ENCODE peak calls at places on chromosomes 11 and 22, in five cellular contexts. Z is HCT116, J is brain microvascular endothelial cell, D is fibroblast of the aortic adventitia, N is psoas muscle. Q is an unnamed sample.

GRCh38 chr11:124961972-124962609 is 8.1 kb downstream of the CCDC15 start:
- DNase-seq in Z (peak), J (peak), D (peak), N (no peak), Q (peak)

GRCh38 chr11:20448838-20449237 is 61.3 kb downstream of the PRMT3 start:
- DNase-seq in Z (no peak), J (no peak), D (no peak), N (no peak), Q (no peak)

GRCh38 chr11:15667127-15667725 is 552.5 kb downstream of the INSC start:
- DNase-seq in Z (no peak), J (no peak), D (peak), N (no peak), Q (no peak)

GRCh38 chr22:27919943-27920755 is 1.1 kb upstream of the PITPNB start:
- DNase-seq in Z (no peak), J (peak), D (peak), N (no peak), Q (peak)

GRCh38 chr11:107696140-107696539 is 15.7 kb downstream of the SLN start:
- DNase-seq in Z (peak), J (peak), D (peak), N (no peak), Q (peak)

GRCh38 chr22:50276143-50276542 is 6.0 kb upstream of the MAPK11 start:
- DNase-seq in Z (no peak), J (no peak), D (peak), N (no peak), Q (no peak)

GRCh38 chr11:64356498-64357411 is 2.2 kb upstream of the RPS6KA4 start:
- DNase-seq in Z (peak), J (no peak), D (peak), N (peak), Q (no peak)

GRCh38 chr11:107719557-107720304 is 7.9 kb upstream of the SLN start:
- DNase-seq in Z (no peak), J (no peak), D (peak), N (no peak), Q (no peak)

GRCh38 chr11:77557553-77557952 is 32.2 kb upstream of the AQP11 start:
- DNase-seq in Z (no peak), J (peak), D (no peak), N (no peak), Q (no peak)
- TF ChIP-seq CTCF in Z (peak), J (peak), D (no peak), N (no peak), Q (peak)

DNA sequence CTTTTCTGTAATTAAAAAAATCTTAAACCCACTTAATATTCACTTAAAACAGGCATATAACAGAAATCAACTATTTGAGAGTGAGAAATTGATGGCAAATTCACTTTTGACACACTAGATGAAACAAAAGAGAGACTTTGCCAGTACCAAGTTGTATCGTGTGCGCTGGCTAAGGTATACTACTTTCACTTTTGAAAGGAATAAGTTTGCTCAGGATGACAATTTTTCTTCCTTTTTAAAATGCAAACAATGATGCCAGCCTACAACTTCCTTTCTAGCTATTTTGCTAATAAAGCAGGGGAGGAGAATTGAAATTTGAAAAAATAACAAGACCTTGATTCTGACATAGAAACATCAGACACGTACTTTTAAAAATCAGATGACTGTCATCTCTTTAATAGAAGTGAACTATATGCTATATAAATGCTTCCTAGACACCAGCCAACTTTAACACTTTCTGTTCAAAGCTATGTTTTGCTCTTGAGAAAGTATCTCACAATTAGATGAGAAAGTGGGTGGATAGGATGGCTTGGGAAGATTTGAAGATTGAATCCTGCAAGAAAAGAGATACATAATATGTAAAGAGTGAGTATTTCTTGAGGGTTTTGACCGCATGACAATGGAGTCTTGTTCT is 41.6 kb upstream of the BLID start:
- DNase-seq in Z (no peak), J (no peak), D (no peak), N (no peak), Q (no peak)
- H3K4me3 ChIP-seq in Z (peak), J (no peak), D (peak), N (peak), Q (no peak)

DNA sequence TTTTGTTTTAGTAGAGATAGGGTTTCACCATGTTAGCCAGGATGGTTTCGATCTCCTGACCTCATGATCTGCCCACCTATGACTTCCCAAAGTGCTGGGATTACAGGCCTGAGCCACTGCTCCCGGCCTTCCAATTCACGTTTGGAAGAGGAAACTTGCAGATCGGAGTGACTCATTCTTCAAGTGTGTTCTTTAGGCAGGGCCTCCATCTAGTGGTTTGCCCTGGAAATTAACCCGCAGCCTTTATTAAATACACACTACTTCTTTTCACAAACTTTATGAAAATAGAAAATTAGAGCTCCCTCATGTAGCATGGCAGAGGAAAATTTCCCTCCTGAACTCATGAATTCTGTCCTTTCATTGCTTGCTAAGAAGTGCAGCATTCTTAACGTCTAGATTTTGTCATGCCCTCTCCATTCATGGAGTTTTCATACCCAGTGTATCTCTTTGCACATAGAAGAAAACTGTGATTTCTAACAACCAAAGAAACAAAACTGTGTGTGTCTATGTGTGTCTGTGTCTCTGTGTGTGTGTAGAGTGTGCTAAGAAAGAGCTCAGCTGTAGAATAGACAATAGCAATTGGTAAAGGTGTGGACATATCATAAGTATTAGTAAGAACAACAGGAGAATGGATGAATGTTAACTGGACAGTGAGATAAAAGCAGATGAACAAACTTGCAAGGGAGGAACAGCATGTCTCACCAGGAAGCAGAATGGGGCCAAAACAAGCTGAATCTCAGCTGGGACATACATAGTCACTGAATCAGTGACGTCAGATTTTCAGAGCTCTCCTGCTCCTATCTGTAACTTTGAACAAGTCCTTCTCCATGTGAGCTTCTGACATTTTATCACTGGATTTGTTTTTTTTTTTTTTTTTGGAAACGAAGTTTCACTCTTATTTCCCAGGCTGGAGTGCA is 118.4 kb downstream of the BBOX1 start:
- DNase-seq in Z (peak), J (peak), D (peak), N (peak), Q (peak)
- TF ChIP-seq CTCF in Z (peak), J (peak), D (peak), N (peak), Q (peak)

GRCh38 chr22:23569716-23570115 is 10.4 kb downstream of the IGLL1 start:
- DNase-seq in Z (no peak), J (no peak), D (no peak), N (peak), Q (no peak)
- H3K4me3 ChIP-seq in Z (no peak), J (no peak), D (no peak), N (no peak), Q (no peak)

DNA sequence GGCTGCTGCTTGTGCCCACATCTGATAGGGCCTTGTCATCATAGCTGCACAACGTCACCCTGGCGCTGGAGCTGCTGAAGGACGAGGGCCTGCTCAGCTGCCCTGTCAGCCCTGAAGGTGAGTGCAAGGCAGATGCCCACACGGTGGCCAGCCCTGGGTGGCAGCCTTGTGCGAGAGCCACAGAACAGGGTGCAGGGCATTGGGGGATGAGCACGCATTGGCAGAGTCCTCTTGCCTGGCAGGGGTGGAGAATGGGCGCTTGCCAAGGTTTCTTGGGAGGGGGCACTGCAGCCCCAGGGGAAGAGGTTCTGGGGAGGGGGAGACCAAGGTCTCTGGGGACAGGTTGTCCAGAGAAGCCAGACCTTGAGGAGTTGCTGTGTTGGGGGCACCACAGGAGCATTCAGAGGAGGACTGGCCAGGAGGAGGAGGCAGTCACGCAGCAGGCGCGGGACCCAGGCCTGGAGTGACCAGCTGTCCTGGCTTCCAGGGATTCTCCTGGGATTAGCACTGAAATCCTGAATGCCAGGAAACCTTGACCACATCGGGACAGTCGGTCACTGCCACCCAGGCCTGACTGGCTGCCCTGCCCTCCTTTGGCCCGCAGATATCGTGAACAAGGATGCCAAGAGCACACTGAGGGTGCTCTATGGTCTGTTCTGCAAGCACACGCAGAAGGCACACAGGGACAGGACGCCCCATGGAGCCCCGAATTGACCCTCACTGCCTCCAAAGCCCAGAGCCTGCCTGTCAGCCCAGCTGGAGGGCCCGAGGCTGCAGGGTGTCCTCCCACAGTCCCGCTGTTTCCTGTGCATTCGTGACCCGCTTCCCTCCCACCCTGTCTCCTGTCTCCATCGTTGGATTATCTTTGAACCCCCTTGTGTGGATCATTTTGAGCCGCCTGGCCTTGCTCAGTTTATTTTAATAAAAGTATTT is 25.3 kb downstream of the PARVG start:
- DNase-seq in Z (no peak), J (no peak), D (no peak), N (no peak), Q (no peak)
- TF ChIP-seq CTCF in Z (no peak), J (no peak), D (no peak), N (no peak), Q (no peak)